ENCODE peak calls at places on chromosomes 1 and 21, in eight cellular contexts. K, Z, N, W, J, E, U and A are unnamed samples. For H3K27me3, the result is how much of the 10 kb centered on the place peaks cover.

GRCh38 chr1:28031173-28031572 is 57.2 kb downstream of the EYA3 start:
- DNase-seq in W (no peak), N (no peak), E (no peak), J (no peak), Z (peak), U (no peak), K (peak), A (no peak)

GRCh38 chr1:180953791-180954721 is 41.4 kb downstream of the KIAA1614 start:
- DNase-seq in U (peak), E (no peak), Z (peak), J (no peak), N (no peak), K (peak), W (peak), A (peak)

GRCh38 chr1:67300561-67300960 is 7.1 kb upstream of the IL12RB2 start:
- DNase-seq in N (no peak), W (peak), K (no peak), U (no peak), Z (no peak), J (no peak), E (no peak), A (no peak)

GRCh38 chr1:225441314-225442119 is 13.7 kb upstream of the LBR start:
- DNase-seq in Z (no peak), W (no peak), J (no peak), U (no peak), E (no peak), K (no peak), N (no peak), A (no peak)

GRCh38 chr1:119631433-119632102 is 16.5 kb downstream of the ZNF697 start:
- DNase-seq in N (peak), W (peak), J (peak), Z (peak), U (peak), E (peak), K (peak), A (no peak)

GRCh38 chr1:89607156-89607555 is 25.8 kb upstream of the LRRC8C start:
- DNase-seq in W (no peak), E (no peak), J (no peak), U (no peak), K (no peak), N (no peak), Z (no peak), A (no peak)

GRCh38 chr1:151356668-151357067 is 9.6 kb upstream of the RFX5 start:
- DNase-seq in N (no peak), J (no peak), E (no peak), K (no peak), Z (no peak), U (no peak), W (no peak), A (no peak)

GRCh38 chr1:7401814-7402547 is 369.1 kb upstream of the VAMP3 start:
- DNase-seq in K (peak), Z (peak), W (peak), N (no peak), J (no peak), E (peak), U (no peak), A (peak)

GRCh38 chr1:1137256-1138045 is 21.6 kb upstream of the C1orf159 start:
- DNase-seq in W (no peak), E (no peak), N (no peak), J (no peak), Z (no peak), U (no peak), K (no peak), A (no peak)

GRCh38 chr1:45297604-45298356 is 28.9 kb upstream of the HPDL start:
- DNase-seq in W (no peak), U (no peak), Z (no peak), E (no peak), K (no peak), J (no peak), N (peak), A (no peak)

GRCh38 chr1:176847052-176847451 is 317.5 kb downstream of the ASTN1 start:
- DNase-seq in W (no peak), J (no peak), E (no peak), N (no peak), U (no peak), K (no peak), Z (no peak), A (peak)

GRCh38 chr1:26168410-26169167 is at the start of gene C1orf232:
- DNase-seq in E (no peak), J (no peak), U (no peak), Z (no peak), W (no peak), N (peak), K (no peak), A (no peak)

GRCh38 chr1:56505792-56506191 is 73.6 kb downstream of the PLPP3 start:
- DNase-seq in E (no peak), Z (no peak), K (no peak), W (no peak), U (no peak), J (no peak), N (no peak), A (no peak)

GRCh38 chr1:27971674-27972073 is 11.9 kb downstream of the XKR8 start:
- DNase-seq in U (no peak), Z (no peak), W (peak), E (no peak), K (no peak), N (no peak), J (no peak), A (no peak)

GRCh38 chr1:113534875-113535274 is 144.6 kb downstream of the MAGI3 start:
- DNase-seq in N (no peak), U (no peak), E (no peak), Z (peak), K (no peak), J (no peak), W (no peak), A (no peak)

GRCh38 chr1:36089393-36090121 is 865 bp downstream of the ADPRS start:
- DNase-seq in N (peak), W (peak), J (no peak), K (peak), Z (peak), U (no peak), E (peak), A (no peak)

GRCh38 chr1:220874201-220874655 is 5.0 kb upstream of the HLX start:
- DNase-seq in N (peak), U (no peak), Z (peak), K (peak), E (peak), W (no peak), J (no peak), A (peak)

GRCh38 chr1:93595266-93595665 is 86.4 kb downstream of the BCAR3 start:
- DNase-seq in Z (peak), J (no peak), N (no peak), U (no peak), K (no peak), E (no peak), W (peak), A (no peak)

GRCh38 chr1:218463194-218464156 is 118.3 kb downstream of the TGFB2 start:
- DNase-seq in E (no peak), N (peak), Z (peak), W (peak), U (peak), J (no peak), K (peak), A (no peak)

GRCh38 chr1:40786995-40787705 is 3.6 kb downstream of the KCNQ4 start:
- DNase-seq in K (no peak), Z (no peak), N (no peak), U (no peak), E (no peak), W (no peak), J (no peak), A (no peak)

GRCh38 chr1:54800899-54801759 is at the start of gene TTC22:
- DNase-seq in K (no peak), Z (no peak), J (no peak), E (peak), N (peak), W (no peak), U (peak), A (no peak)

GRCh38 chr1:36123357-36123756 is 1.7 kb downstream of the COL8A2 start:
- DNase-seq in E (no peak), U (no peak), Z (no peak), K (no peak), N (no peak), W (peak), J (no peak), A (no peak)

GRCh38 chr1:17886838-17887441 is 131.8 kb downstream of the ACTL8 start:
- DNase-seq in Z (no peak), J (no peak), U (no peak), K (no peak), W (no peak), E (peak), N (no peak), A (peak)

GRCh38 chr1:203308205-203309114 is 3.1 kb downstream of the BTG2 start:
- DNase-seq in K (no peak), W (no peak), Z (no peak), N (peak), E (no peak), J (no peak), U (no peak), A (no peak)

GRCh38 chr1:116495534-116495933 is 75.3 kb downstream of the CD58 start:
- DNase-seq in K (no peak), E (no peak), Z (no peak), N (no peak), W (peak), U (no peak), J (no peak), A (no peak)

GRCh38 chr1:178134061-178134460 is 40.2 kb downstream of the RASAL2 start:
- DNase-seq in W (peak), K (peak), E (no peak), Z (peak), U (no peak), J (no peak), N (no peak), A (no peak)

GRCh38 chr1:3821004-3821933 is 25.0 kb upstream of the LRRC47 start:
- DNase-seq in K (no peak), U (no peak), N (no peak), E (peak), J (no peak), Z (no peak), W (no peak), A (peak)

DNA sequence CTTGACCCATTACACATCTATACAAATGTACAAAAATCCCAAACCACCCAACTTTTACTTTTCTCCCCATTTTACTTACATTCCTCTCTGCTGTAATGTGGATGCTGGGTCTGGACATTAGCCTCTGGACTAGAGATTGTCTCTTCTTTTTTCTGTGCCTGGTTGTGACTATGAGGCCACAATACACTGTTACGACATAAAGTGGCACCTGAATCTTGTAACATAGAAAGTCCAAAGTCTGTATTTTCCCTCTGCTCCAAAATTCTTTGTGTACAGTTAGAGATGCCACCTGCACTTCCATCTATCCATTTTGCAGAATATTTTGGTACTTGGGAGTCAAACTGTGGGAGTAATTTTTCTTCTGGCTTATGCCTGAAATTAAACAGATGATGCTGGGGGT is 22.7 kb downstream of the C21orf91 start:
- DNase-seq in N (no peak), Z (no peak), J (no peak), E (no peak), U (no peak), K (no peak), W (no peak), A (no peak)
- H3K27ac ChIP-seq in N (no peak), Z (no peak), J (no peak), E (no peak), U (no peak), K (no peak), W (no peak), A (no peak)

GRCh38 chr21:31128234-31128633 is 90.0 kb upstream of the KRTAP19-8 start:
- DNase-seq in J (no peak), U (no peak), E (no peak), N (no peak), W (peak), K (no peak), Z (peak), A (no peak)
- H3K4me3 ChIP-seq in J (no peak), U (no peak), E (no peak), N (no peak), W (no peak), K (no peak), Z (no peak), A (no peak)

DNA sequence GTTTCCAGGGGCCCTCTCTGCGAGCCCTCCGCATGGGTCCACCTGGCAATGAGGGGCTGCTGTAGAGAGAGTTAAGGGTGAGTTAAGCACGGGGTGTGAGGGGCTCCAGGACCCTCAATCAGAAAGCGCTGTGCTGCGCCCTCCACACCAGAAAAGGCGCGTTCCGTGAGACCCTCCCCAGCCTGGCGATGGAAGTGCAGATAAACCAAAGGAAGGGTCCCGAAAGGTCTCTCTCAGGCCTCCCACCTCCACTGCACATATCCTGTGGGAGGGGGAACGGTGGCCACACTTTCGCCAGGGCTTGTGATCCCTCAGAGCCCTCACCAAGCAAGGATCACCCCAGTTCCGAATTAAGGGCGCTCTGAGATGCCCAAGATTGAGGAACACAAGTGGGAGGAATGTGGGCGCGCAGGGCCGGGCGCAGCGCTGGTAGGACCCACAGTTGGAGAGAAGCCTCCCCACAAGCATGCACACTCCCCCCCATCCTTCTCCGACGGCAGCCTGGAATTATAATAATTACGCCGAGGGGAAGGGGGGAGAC is 1.1 kb downstream of the WNT3A start:
- DNase-seq in U (no peak), E (peak), Z (no peak), N (no peak), J (no peak), K (no peak), W (no peak), A (no peak)
- H3K27me3 ChIP-seq in U (under half), E (half or more), Z (half or more), N (half or more), J (under half), K (half or more), W (under half), A (under half)

GRCh38 chr1:163747261-163747660 is 425.5 kb downstream of the NUF2 start:
- DNase-seq in U (no peak), Z (no peak), N (peak), K (no peak), E (no peak), W (peak), J (no peak), A (no peak)
- H3K27ac ChIP-seq in U (no peak), Z (no peak), N (peak), K (no peak), E (no peak), W (no peak), J (no peak), A (peak)